ENCODE peak calls at places on chromosomes 1 and 21, in five cellular contexts. One of them, this sample, is unnamed.

GRCh38 chr1:18527921-18528320 is 47.2 kb downstream of the KLHDC7A start:
- DNase-seq in small intestine: no peak
- DNase-seq in cardiac fibroblast: no peak
- DNase-seq in CD8-positive, alpha-beta memory T cell: no peak
- DNase-seq in AG10803: no peak
- DNase-seq in this sample: no peak

GRCh38 chr21:29334717-29335428 is 36.2 kb downstream of the BACH1 start:
- DNase-seq in AG10803: peak
- DNase-seq in CD8-positive, alpha-beta memory T cell: no peak
- DNase-seq in small intestine: no peak
- DNase-seq in cardiac fibroblast: peak
- DNase-seq in this sample: no peak

GRCh38 chr1:207499573-207499972 is 3.6 kb downstream of the CR1 start:
- DNase-seq in AG10803: peak
- DNase-seq in cardiac fibroblast: peak
- DNase-seq in CD8-positive, alpha-beta memory T cell: peak
- DNase-seq in small intestine: peak
- DNase-seq in this sample: peak

GRCh38 chr21:33789697-33790096 is 125.9 kb downstream of the ATP5PO start:
- DNase-seq in cardiac fibroblast: peak
- DNase-seq in CD8-positive, alpha-beta memory T cell: no peak
- DNase-seq in small intestine: no peak
- DNase-seq in AG10803: peak
- DNase-seq in this sample: no peak

GRCh38 chr1:178619523-178619922 is 105.5 kb upstream of the RALGPS2 start:
- DNase-seq in CD8-positive, alpha-beta memory T cell: no peak
- DNase-seq in small intestine: peak
- DNase-seq in cardiac fibroblast: no peak
- DNase-seq in AG10803: no peak
- DNase-seq in this sample: no peak

GRCh38 chr1:33260435-33260980 is 4.2 kb downstream of the ZNF362 start:
- DNase-seq in cardiac fibroblast: no peak
- DNase-seq in CD8-positive, alpha-beta memory T cell: no peak
- DNase-seq in small intestine: no peak
- DNase-seq in AG10803: no peak
- DNase-seq in this sample: no peak

GRCh38 chr1:8040586-8040985 is 14.5 kb upstream of the ERRFI1 start:
- DNase-seq in cardiac fibroblast: peak
- DNase-seq in CD8-positive, alpha-beta memory T cell: no peak
- DNase-seq in small intestine: peak
- DNase-seq in AG10803: peak
- DNase-seq in this sample: no peak

GRCh38 chr21:27425172-27425571 is 458.3 kb upstream of the ADAMTS5 start:
- DNase-seq in CD8-positive, alpha-beta memory T cell: no peak
- DNase-seq in cardiac fibroblast: peak
- DNase-seq in small intestine: no peak
- DNase-seq in AG10803: no peak
- DNase-seq in this sample: no peak

GRCh38 chr1:232127190-232127589 is 500.6 kb downstream of the DISC1 start:
- DNase-seq in small intestine: no peak
- DNase-seq in CD8-positive, alpha-beta memory T cell: no peak
- DNase-seq in AG10803: peak
- DNase-seq in cardiac fibroblast: peak
- DNase-seq in this sample: no peak

GRCh38 chr1:232123775-232124659 is 497.4 kb downstream of the DISC1 start:
- DNase-seq in small intestine: no peak
- DNase-seq in cardiac fibroblast: peak
- DNase-seq in CD8-positive, alpha-beta memory T cell: no peak
- DNase-seq in AG10803: peak
- DNase-seq in this sample: no peak
- H3K4me3 ChIP-seq in small intestine: no peak
- H3K4me3 ChIP-seq in cardiac fibroblast: no peak
- H3K4me3 ChIP-seq in CD8-positive, alpha-beta memory T cell: no peak
- H3K4me3 ChIP-seq in AG10803: no peak
- H3K4me3 ChIP-seq in this sample: no peak

GRCh38 chr1:151728151-151728711 is 6.9 kb downstream of the RIIAD1 start:
- DNase-seq in cardiac fibroblast: peak
- DNase-seq in small intestine: no peak
- DNase-seq in AG10803: peak
- DNase-seq in CD8-positive, alpha-beta memory T cell: no peak
- DNase-seq in this sample: no peak
- H3K4me3 ChIP-seq in cardiac fibroblast: no peak
- H3K4me3 ChIP-seq in small intestine: no peak
- H3K4me3 ChIP-seq in AG10803: peak
- H3K4me3 ChIP-seq in CD8-positive, alpha-beta memory T cell: no peak
- H3K4me3 ChIP-seq in this sample: no peak

GRCh38 chr1:236066054-236066453 is 1.2 kb upstream of the NID1 start:
- DNase-seq in AG10803: no peak
- DNase-seq in CD8-positive, alpha-beta memory T cell: no peak
- DNase-seq in cardiac fibroblast: peak
- DNase-seq in small intestine: no peak
- DNase-seq in this sample: no peak

GRCh38 chr1:236063919-236064673 is 794 bp downstream of the NID1 start:
- DNase-seq in small intestine: peak
- DNase-seq in AG10803: peak
- DNase-seq in CD8-positive, alpha-beta memory T cell: no peak
- DNase-seq in cardiac fibroblast: peak
- DNase-seq in this sample: no peak

GRCh38 chr1:236066828-236067386 is 2.0 kb upstream of the NID1 start:
- DNase-seq in AG10803: no peak
- DNase-seq in cardiac fibroblast: peak
- DNase-seq in CD8-positive, alpha-beta memory T cell: peak
- DNase-seq in small intestine: no peak
- DNase-seq in this sample: peak

GRCh38 chr1:236064674-236065508 is at the start of gene NID1:
- DNase-seq in AG10803: peak
- DNase-seq in small intestine: no peak
- DNase-seq in cardiac fibroblast: peak
- DNase-seq in CD8-positive, alpha-beta memory T cell: no peak
- DNase-seq in this sample: no peak

DNA sequence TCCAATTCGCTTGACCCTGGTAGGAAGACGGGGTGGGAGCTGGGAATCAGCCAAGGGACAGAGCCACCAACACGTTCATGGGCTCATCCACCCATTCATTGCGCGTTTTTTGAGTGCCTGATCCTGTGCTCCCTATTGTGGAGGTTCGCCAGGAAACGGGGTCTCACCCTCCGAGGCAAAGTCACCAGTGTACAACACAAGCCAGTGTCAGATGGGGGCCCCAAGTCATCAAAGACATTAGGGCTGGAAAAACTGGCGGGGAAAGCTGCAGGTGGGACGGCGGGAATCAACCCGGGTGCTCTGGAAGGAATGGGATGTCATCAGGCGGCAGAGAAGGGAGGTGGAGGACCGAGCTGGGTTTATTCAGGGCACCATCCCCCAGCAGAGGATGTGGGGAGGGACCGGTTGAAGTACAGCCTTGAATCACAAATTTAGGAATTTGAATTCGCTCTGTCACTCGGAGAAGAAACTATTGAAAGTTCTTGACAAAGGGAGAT is 667 bp upstream of the NID1 start:
- DNase-seq in CD8-positive, alpha-beta memory T cell: no peak
- DNase-seq in cardiac fibroblast: no peak
- DNase-seq in small intestine: no peak
- DNase-seq in AG10803: no peak
- DNase-seq in this sample: no peak
- H3K4me3 ChIP-seq in CD8-positive, alpha-beta memory T cell: peak
- H3K4me3 ChIP-seq in cardiac fibroblast: peak
- H3K4me3 ChIP-seq in small intestine: peak
- H3K4me3 ChIP-seq in AG10803: peak
- H3K4me3 ChIP-seq in this sample: no peak

GRCh38 chr21:44989943-44990780 is 50.3 kb downstream of the SLX9 start:
- DNase-seq in cardiac fibroblast: no peak
- DNase-seq in CD8-positive, alpha-beta memory T cell: no peak
- DNase-seq in small intestine: no peak
- DNase-seq in AG10803: no peak
- DNase-seq in this sample: no peak

GRCh38 chr21:44991538-44992483 is 52.0 kb downstream of the SLX9 start:
- DNase-seq in CD8-positive, alpha-beta memory T cell: no peak
- DNase-seq in small intestine: no peak
- DNase-seq in cardiac fibroblast: no peak
- DNase-seq in AG10803: no peak
- DNase-seq in this sample: no peak

GRCh38 chr21:44989538-44989888 is 49.7 kb downstream of the SLX9 start:
- DNase-seq in CD8-positive, alpha-beta memory T cell: no peak
- DNase-seq in cardiac fibroblast: peak
- DNase-seq in AG10803: peak
- DNase-seq in small intestine: no peak
- DNase-seq in this sample: peak

GRCh38 chr21:44992608-44993031 is 52.8 kb downstream of the SLX9 start:
- DNase-seq in AG10803: no peak
- DNase-seq in CD8-positive, alpha-beta memory T cell: no peak
- DNase-seq in cardiac fibroblast: no peak
- DNase-seq in small intestine: no peak
- DNase-seq in this sample: no peak

DNA sequence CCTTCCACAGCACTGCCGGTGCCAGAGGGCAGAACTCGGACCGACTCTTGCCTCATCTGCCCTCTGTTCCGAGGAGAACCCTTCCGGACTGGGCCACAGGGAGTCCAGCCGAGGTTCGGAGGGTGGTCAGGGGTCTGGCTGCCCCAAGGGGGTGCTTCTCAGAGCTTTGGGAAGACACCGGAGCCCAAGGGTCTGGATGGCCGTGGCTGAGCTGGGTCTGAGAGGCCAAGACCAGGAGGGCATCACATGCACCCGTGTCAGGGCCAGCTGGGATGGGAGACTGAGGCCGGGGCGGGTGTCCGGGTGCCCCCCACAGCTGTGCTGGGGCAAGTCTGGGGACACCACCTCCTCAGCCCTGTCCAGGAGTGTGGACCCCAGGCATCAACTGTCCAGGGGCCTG is 51.1 kb downstream of the SLX9 start:
- DNase-seq in AG10803: no peak
- DNase-seq in cardiac fibroblast: no peak
- DNase-seq in small intestine: no peak
- DNase-seq in CD8-positive, alpha-beta memory T cell: no peak
- DNase-seq in this sample: no peak
- H3K4me3 ChIP-seq in AG10803: no peak
- H3K4me3 ChIP-seq in cardiac fibroblast: no peak
- H3K4me3 ChIP-seq in small intestine: no peak
- H3K4me3 ChIP-seq in CD8-positive, alpha-beta memory T cell: no peak
- H3K4me3 ChIP-seq in this sample: no peak

DNA sequence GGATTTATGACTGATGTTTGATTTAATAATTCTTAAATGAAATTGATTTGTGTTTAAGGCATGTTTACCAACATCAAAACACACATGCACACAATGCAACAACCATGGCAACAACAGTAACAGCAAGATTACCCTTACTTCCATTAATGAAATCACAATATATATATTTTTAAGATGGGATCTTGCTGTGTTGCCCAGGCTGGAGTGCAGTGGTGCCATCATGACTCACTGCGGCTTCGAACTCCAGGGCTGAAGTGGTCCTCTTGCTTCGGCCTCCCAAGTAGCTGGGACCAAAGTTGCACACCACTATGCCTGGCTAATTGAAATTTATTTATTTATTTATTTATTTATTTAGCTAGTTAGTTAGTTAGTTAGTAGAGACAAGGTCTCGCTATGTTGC is 27.7 kb downstream of the NEK7 start:
- DNase-seq in cardiac fibroblast: no peak
- DNase-seq in AG10803: no peak
- DNase-seq in small intestine: no peak
- DNase-seq in CD8-positive, alpha-beta memory T cell: no peak
- DNase-seq in this sample: no peak
- H3K4me3 ChIP-seq in cardiac fibroblast: no peak
- H3K4me3 ChIP-seq in AG10803: no peak
- H3K4me3 ChIP-seq in small intestine: no peak
- H3K4me3 ChIP-seq in CD8-positive, alpha-beta memory T cell: no peak
- H3K4me3 ChIP-seq in this sample: no peak

This sample was measured in Jurkat, Clone E6-1.